ENCODE peak calls at places on chromosomes 5 and 9, in nine cellular contexts. One of them, this sample, is unnamed.

GRCh38 chr9:128702949-128703615 is 779 bp downstream of the PKN3 start:
- DNase-seq in GM20000: peak; percentile 81
- DNase-seq in NCI-H2081: no peak
- DNase-seq in occipital lobe: no peak
- DNase-seq in OCI-LY7: no peak
- DNase-seq in DMS79 treated with DMSO at 0.1 percent for 48 hours: peak; percentile 51
- DNase-seq in HFFc6: no peak
- DNase-seq in lower leg skin: no peak
- DNase-seq in transverse colon: no peak
- DNase-seq in this sample: no peak

GRCh38 chr5:132979367-132979935 is 16.0 kb upstream of the AFF4 start:
- DNase-seq in GM20000: no peak
- DNase-seq in NCI-H2081: no peak
- DNase-seq in occipital lobe: no peak
- DNase-seq in OCI-LY7: no peak
- DNase-seq in DMS79 treated with DMSO at 0.1 percent for 48 hours: no peak
- DNase-seq in HFFc6: peak; percentile 16
- DNase-seq in lower leg skin: no peak
- DNase-seq in transverse colon: no peak
- DNase-seq in this sample: peak; percentile 71

GRCh38 chr5:113264061-113264460 is 170.7 kb downstream of the TSSK1B start:
- DNase-seq in GM20000: no peak
- DNase-seq in NCI-H2081: no peak
- DNase-seq in occipital lobe: no peak
- DNase-seq in OCI-LY7: no peak
- DNase-seq in DMS79 treated with DMSO at 0.1 percent for 48 hours: no peak
- DNase-seq in HFFc6: no peak
- DNase-seq in lower leg skin: no peak
- DNase-seq in transverse colon: no peak
- DNase-seq in this sample: no peak

GRCh38 chr5:149079883-149080282 is 17.0 kb upstream of the SH3TC2 start:
- DNase-seq in GM20000: no peak
- DNase-seq in NCI-H2081: no peak
- DNase-seq in occipital lobe: no peak
- DNase-seq in OCI-LY7: no peak
- DNase-seq in DMS79 treated with DMSO at 0.1 percent for 48 hours: no peak
- DNase-seq in HFFc6: peak; percentile 11
- DNase-seq in lower leg skin: no peak
- DNase-seq in transverse colon: no peak
- DNase-seq in this sample: no peak

GRCh38 chr5:168876419-168876818 is 297.3 kb upstream of the PANK3 start:
- DNase-seq in GM20000: no peak
- DNase-seq in NCI-H2081: no peak
- DNase-seq in occipital lobe: no peak
- DNase-seq in OCI-LY7: no peak
- DNase-seq in DMS79 treated with DMSO at 0.1 percent for 48 hours: no peak
- DNase-seq in HFFc6: no peak
- DNase-seq in lower leg skin: no peak
- DNase-seq in transverse colon: no peak
- DNase-seq in this sample: no peak

GRCh38 chr9:36543916-36544315 is 28.8 kb upstream of the MELK start:
- DNase-seq in GM20000: no peak
- DNase-seq in NCI-H2081: no peak
- DNase-seq in occipital lobe: no peak
- DNase-seq in OCI-LY7: no peak
- DNase-seq in DMS79 treated with DMSO at 0.1 percent for 48 hours: no peak
- DNase-seq in HFFc6: peak; percentile 6
- DNase-seq in lower leg skin: peak; percentile 65
- DNase-seq in transverse colon: no peak
- DNase-seq in this sample: no peak

GRCh38 chr9:133842174-133842573 is 104.0 kb upstream of the SARDH start:
- DNase-seq in GM20000: no peak
- DNase-seq in NCI-H2081: peak; percentile 14
- DNase-seq in occipital lobe: no peak
- DNase-seq in OCI-LY7: no peak
- DNase-seq in DMS79 treated with DMSO at 0.1 percent for 48 hours: peak; percentile 53
- DNase-seq in HFFc6: no peak
- DNase-seq in lower leg skin: no peak
- DNase-seq in transverse colon: peak; percentile 81
- DNase-seq in this sample: no peak

GRCh38 chr5:127312131-127312530 is 21.5 kb downstream of the MEGF10 start:
- DNase-seq in GM20000: no peak
- DNase-seq in NCI-H2081: peak; percentile 64
- DNase-seq in occipital lobe: no peak
- DNase-seq in OCI-LY7: no peak
- DNase-seq in DMS79 treated with DMSO at 0.1 percent for 48 hours: no peak
- DNase-seq in HFFc6: no peak
- DNase-seq in lower leg skin: no peak
- DNase-seq in transverse colon: peak; percentile 46
- DNase-seq in this sample: no peak

GRCh38 chr9:127707766-127708165 is 978 bp downstream of the CFAP157 start:
- DNase-seq in GM20000: peak; percentile 47
- DNase-seq in NCI-H2081: no peak
- DNase-seq in occipital lobe: no peak
- DNase-seq in OCI-LY7: peak; percentile 55
- DNase-seq in DMS79 treated with DMSO at 0.1 percent for 48 hours: no peak
- DNase-seq in HFFc6: no peak
- DNase-seq in lower leg skin: no peak
- DNase-seq in transverse colon: peak; percentile 34
- DNase-seq in this sample: peak; percentile 32

GRCh38 chr5:132467292-132467984 is 23.1 kb downstream of the IRF1 start:
- DNase-seq in GM20000: no peak
- DNase-seq in NCI-H2081: no peak
- DNase-seq in occipital lobe: no peak
- DNase-seq in OCI-LY7: peak; percentile 74
- DNase-seq in DMS79 treated with DMSO at 0.1 percent for 48 hours: no peak
- DNase-seq in HFFc6: no peak
- DNase-seq in lower leg skin: no peak
- DNase-seq in transverse colon: peak; percentile 39
- DNase-seq in this sample: no peak

GRCh38 chr5:75524071-75524470 is 12.4 kb downstream of the POLK start:
- DNase-seq in GM20000: peak; percentile 50
- DNase-seq in NCI-H2081: no peak
- DNase-seq in occipital lobe: no peak
- DNase-seq in OCI-LY7: peak; percentile 17
- DNase-seq in DMS79 treated with DMSO at 0.1 percent for 48 hours: no peak
- DNase-seq in HFFc6: no peak
- DNase-seq in lower leg skin: no peak
- DNase-seq in transverse colon: no peak
- DNase-seq in this sample: no peak

GRCh38 chr5:171712616-171713015 is 73.0 kb upstream of the SMIM23 start:
- DNase-seq in GM20000: no peak
- DNase-seq in NCI-H2081: no peak
- DNase-seq in occipital lobe: no peak
- DNase-seq in OCI-LY7: no peak
- DNase-seq in DMS79 treated with DMSO at 0.1 percent for 48 hours: no peak
- DNase-seq in HFFc6: no peak
- DNase-seq in lower leg skin: peak; percentile 4
- DNase-seq in transverse colon: no peak
- DNase-seq in this sample: no peak

GRCh38 chr9:134627417-134628353 is 13.9 kb upstream of the COL5A1 start:
- DNase-seq in GM20000: no peak
- DNase-seq in NCI-H2081: no peak
- DNase-seq in occipital lobe: no peak
- DNase-seq in OCI-LY7: no peak
- DNase-seq in DMS79 treated with DMSO at 0.1 percent for 48 hours: no peak
- DNase-seq in HFFc6: no peak
- DNase-seq in lower leg skin: no peak
- DNase-seq in transverse colon: no peak
- DNase-seq in this sample: no peak

GRCh38 chr5:73938938-73939320 is 312.9 kb downstream of the ARHGEF28 start:
- DNase-seq in GM20000: no peak
- DNase-seq in NCI-H2081: no peak
- DNase-seq in occipital lobe: no peak
- DNase-seq in OCI-LY7: no peak
- DNase-seq in DMS79 treated with DMSO at 0.1 percent for 48 hours: no peak
- DNase-seq in HFFc6: no peak
- DNase-seq in lower leg skin: no peak
- DNase-seq in transverse colon: no peak
- DNase-seq in this sample: no peak

GRCh38 chr5:181160144-181160754 is 12.9 kb downstream of the OR2V2 start:
- DNase-seq in GM20000: peak; percentile 78
- DNase-seq in NCI-H2081: peak; percentile 8
- DNase-seq in occipital lobe: peak; percentile 26
- DNase-seq in OCI-LY7: peak; percentile 66
- DNase-seq in DMS79 treated with DMSO at 0.1 percent for 48 hours: no peak
- DNase-seq in HFFc6: peak; percentile 64
- DNase-seq in lower leg skin: no peak
- DNase-seq in transverse colon: peak; percentile 53
- DNase-seq in this sample: peak; percentile 21

GRCh38 chr5:124654418-124654817 is 92.0 kb downstream of the ZNF608 start:
- DNase-seq in GM20000: no peak
- DNase-seq in NCI-H2081: peak; percentile 34
- DNase-seq in occipital lobe: no peak
- DNase-seq in OCI-LY7: no peak
- DNase-seq in DMS79 treated with DMSO at 0.1 percent for 48 hours: no peak
- DNase-seq in HFFc6: no peak
- DNase-seq in lower leg skin: no peak
- DNase-seq in transverse colon: no peak
- DNase-seq in this sample: no peak

GRCh38 chr9:89366711-89367110 is 48.4 kb downstream of the SECISBP2 start:
- DNase-seq in GM20000: no peak
- DNase-seq in NCI-H2081: no peak
- DNase-seq in occipital lobe: no peak
- DNase-seq in OCI-LY7: no peak
- DNase-seq in DMS79 treated with DMSO at 0.1 percent for 48 hours: no peak
- DNase-seq in HFFc6: no peak
- DNase-seq in lower leg skin: no peak
- DNase-seq in transverse colon: no peak
- DNase-seq in this sample: peak; percentile 23

GRCh38 chr9:98536542-98537173 is 172.1 kb downstream of the GABBR2 start:
- DNase-seq in GM20000: peak; percentile 45
- DNase-seq in NCI-H2081: peak; percentile 20
- DNase-seq in occipital lobe: no peak
- DNase-seq in OCI-LY7: peak; percentile 5
- DNase-seq in DMS79 treated with DMSO at 0.1 percent for 48 hours: no peak
- DNase-seq in HFFc6: no peak
- DNase-seq in lower leg skin: no peak
- DNase-seq in transverse colon: peak; percentile 31
- DNase-seq in this sample: no peak